ENCODE peak calls at places on chromosomes 1 and 21, in four cellular contexts. H is IMR-90, T is psoas muscle, C is mammary epithelial cell. L is an unnamed sample.
A peak's percentile ranks its signal among the peaks of the same experiment; 100 is the strongest.

GRCh38 chr1:68359045-68359444 is 90.7 kb downstream of the RPE65 start:
- DNase-seq in H (peak; percentile 10), C (no peak), T (no peak), L (no peak)

GRCh38 chr1:32681501-32681900 is 21.1 kb downstream of the SYNC start:
- DNase-seq in T (no peak), C (no peak), H (peak; percentile 28), L (no peak)

GRCh38 chr1:224333939-224334701 is 4.1 kb upstream of the NVL start:
- DNase-seq in T (no peak), H (peak; percentile 47), C (peak; percentile 37), L (peak; percentile 29)

GRCh38 chr1:55931272-55931940 is 648.0 kb downstream of the PLPP3 start:
- DNase-seq in T (no peak), C (peak; percentile 38), H (peak; percentile 35), L (no peak)

GRCh38 chr1:93908394-93909145 is 660 bp downstream of the GCLM start:
- DNase-seq in C (peak; percentile 43), T (peak; percentile 61), H (no peak), L (peak; percentile 34)

GRCh38 chr1:15099441-15100137 is 54.0 kb upstream of the TMEM51 start:
- DNase-seq in H (no peak), T (no peak), C (no peak), L (no peak)

GRCh38 chr1:117780981-117781475 is 148.4 kb downstream of the GDAP2 start:
- DNase-seq in H (peak; percentile 13), C (no peak), T (no peak), L (no peak)

GRCh38 chr21:44773291-44773932 is 28.2 kb downstream of the UBE2G2 start:
- DNase-seq in C (no peak), H (no peak), T (no peak), L (no peak)

GRCh38 chr1:161933592-161934277 is 89.9 kb downstream of the OLFML2B start:
- DNase-seq in T (no peak), C (no peak), H (no peak), L (no peak)

GRCh38 chr1:31523012-31523411 is 53.3 kb upstream of the TINAGL1 start:
- DNase-seq in H (no peak), C (peak; percentile 76), T (no peak), L (no peak)

GRCh38 chr1:33342041-33342723 is 21.3 kb upstream of the A3GALT2 start:
- DNase-seq in H (peak; percentile 99), C (peak; percentile 84), T (peak; percentile 91), L (peak; percentile 98)

GRCh38 chr1:9784508-9785133 is 39.1 kb downstream of the CLSTN1 start:
- DNase-seq in T (no peak), H (peak; percentile 68), C (peak; percentile 52), L (peak; percentile 54)

GRCh38 chr1:9246841-9247785 is 12.5 kb downstream of the H6PD start:
- DNase-seq in H (no peak), C (no peak), T (peak; percentile 62), L (no peak)

GRCh38 chr1:114130213-114130612 is 23.5 kb downstream of the SYT6 start:
- DNase-seq in C (no peak), H (no peak), T (no peak), L (no peak)

GRCh38 chr1:179437171-179437570 is 71.4 kb downstream of the AXDND1 start:
- DNase-seq in H (no peak), T (no peak), C (no peak), L (no peak)

GRCh38 chr1:232393010-232393833 is 236.7 kb downstream of the SIPA1L2 start:
- DNase-seq in C (no peak), T (no peak), H (peak; percentile 32), L (peak; percentile 61)

GRCh38 chr1:154351363-154352068 is 26.2 kb downstream of the ATP8B2 start:
- DNase-seq in T (no peak), H (no peak), C (no peak), L (no peak)

GRCh38 chr21:44709426-44710293 is 1.7 kb downstream of the TSPEAR start:
- DNase-seq in C (peak; percentile 82), T (peak; percentile 38), H (peak; percentile 0), L (peak; percentile 10)

GRCh38 chr1:210250998-210251679 is 18.5 kb downstream of the SERTAD4 start:
- DNase-seq in C (peak; percentile 70), H (no peak), T (no peak), L (peak; percentile 58)

GRCh38 chr1:65255088-65256050 is 54.0 kb upstream of the DNAJC6 start:
- DNase-seq in T (no peak), H (no peak), C (peak; percentile 48), L (peak; percentile 54)

GRCh38 chr1:171983584-171983983 is 142.3 kb downstream of the DNM3 start:
- DNase-seq in H (peak; percentile 32), C (peak; percentile 41), T (no peak), L (peak; percentile 23)

GRCh38 chr1:183070923-183071618 is 47.9 kb downstream of the LAMC1 start:
- DNase-seq in H (peak; percentile 95), C (peak; percentile 82), T (no peak), L (peak; percentile 91)

L was measured in EL.